ENCODE peak calls at places on chromosome 19, in five cellular contexts. Y is transverse colon, E is testis, S is mammary epithelial cell, A is breast epithelium. T is an unnamed sample.
A peak's percentile ranks its signal among the peaks of the same experiment; 100 is the strongest.

GRCh38 chr19:32373614-32374295 is 28.3 kb downstream of the ZNF507 start:
- DNase-seq in S (peak; percentile 96), A (peak; percentile 63), E (no peak), Y (peak; percentile 42), T (no peak)

GRCh38 chr19:39167461-39168257 is 29.1 kb upstream of the NCCRP1 start:
- DNase-seq in E (no peak), A (peak; percentile 71), S (peak; percentile 77), Y (peak; percentile 57), T (peak; percentile 79)

GRCh38 chr19:7605490-7606222 is 10.0 kb downstream of the CAMSAP3 start:
- DNase-seq in S (peak; percentile 16), E (peak; percentile 75), Y (no peak), A (no peak), T (no peak)

GRCh38 chr19:51750381-51751124 is 1.1 kb downstream of the FPR1 start:
- DNase-seq in Y (no peak), A (no peak), E (no peak), S (peak; percentile 86), T (no peak)

GRCh38 chr19:7725791-7726190 is 6.1 kb downstream of the CLEC4G start:
- DNase-seq in Y (no peak), A (no peak), S (no peak), E (no peak), T (no peak)

GRCh38 chr19:55255618-55256423 is 3.0 kb downstream of the PPP6R1 start:
- DNase-seq in Y (peak; percentile 42), A (no peak), E (no peak), S (peak; percentile 69), T (no peak)

GRCh38 chr19:7729831-7730285 is 2.1 kb downstream of the CLEC4G start:
- DNase-seq in S (no peak), E (no peak), Y (no peak), A (no peak), T (no peak)

GRCh38 chr19:19530423-19530804 is 1.7 kb downstream of the YJEFN3 start:
- DNase-seq in S (no peak), E (no peak), Y (no peak), A (no peak), T (peak; percentile 10)

GRCh38 chr19:5522106-5522505 is 45.6 kb downstream of the TINCR start:
- DNase-seq in Y (no peak), S (no peak), E (no peak), A (no peak), T (no peak)

GRCh38 chr19:35040826-35041547 is 534 bp upstream of the HPN start:
- DNase-seq in A (peak; percentile 86), S (no peak), E (peak; percentile 89), Y (peak; percentile 77), T (peak; percentile 93)

GRCh38 chr19:6768236-6768785 is 1.1 kb upstream of the SH2D3A start:
- DNase-seq in A (no peak), S (no peak), Y (no peak), E (no peak), T (no peak)

GRCh38 chr19:10013316-10013715 is at the start of gene RDH8:
- DNase-seq in Y (no peak), E (no peak), A (no peak), S (no peak), T (no peak)

GRCh38 chr19:35060160-35060855 is 18.8 kb downstream of the HPN start:
- DNase-seq in E (no peak), Y (no peak), A (no peak), S (no peak), T (no peak)

GRCh38 chr19:37970699-37971098 is 63.7 kb downstream of the SIPA1L3 start:
- DNase-seq in S (no peak), E (no peak), Y (no peak), A (no peak), T (no peak)

GRCh38 chr19:36225219-36225892 is 10.4 kb downstream of the ZNF146 start:
- DNase-seq in S (peak; percentile 17), E (no peak), Y (no peak), A (no peak), T (no peak)

GRCh38 chr19:2627855-2628254 is 74.6 kb downstream of the GNG7 start:
- DNase-seq in E (no peak), Y (no peak), S (peak; percentile 68), A (no peak), T (no peak)

GRCh38 chr19:55647732-55648656 is at the start of gene CCDC106:
- DNase-seq in E (peak; percentile 85), S (peak; percentile 27), Y (peak; percentile 72), A (no peak), T (peak; percentile 93)

GRCh38 chr19:10395853-10396355 is 7.4 kb downstream of the CDC37 start:
- DNase-seq in S (no peak), A (no peak), E (peak; percentile 36), Y (no peak), T (peak; percentile 78)

GRCh38 chr19:17762505-17763229 is 11.4 kb downstream of the FCHO1 start:
- DNase-seq in S (no peak), Y (peak; percentile 47), E (peak; percentile 82), A (no peak), T (no peak)

DNA sequence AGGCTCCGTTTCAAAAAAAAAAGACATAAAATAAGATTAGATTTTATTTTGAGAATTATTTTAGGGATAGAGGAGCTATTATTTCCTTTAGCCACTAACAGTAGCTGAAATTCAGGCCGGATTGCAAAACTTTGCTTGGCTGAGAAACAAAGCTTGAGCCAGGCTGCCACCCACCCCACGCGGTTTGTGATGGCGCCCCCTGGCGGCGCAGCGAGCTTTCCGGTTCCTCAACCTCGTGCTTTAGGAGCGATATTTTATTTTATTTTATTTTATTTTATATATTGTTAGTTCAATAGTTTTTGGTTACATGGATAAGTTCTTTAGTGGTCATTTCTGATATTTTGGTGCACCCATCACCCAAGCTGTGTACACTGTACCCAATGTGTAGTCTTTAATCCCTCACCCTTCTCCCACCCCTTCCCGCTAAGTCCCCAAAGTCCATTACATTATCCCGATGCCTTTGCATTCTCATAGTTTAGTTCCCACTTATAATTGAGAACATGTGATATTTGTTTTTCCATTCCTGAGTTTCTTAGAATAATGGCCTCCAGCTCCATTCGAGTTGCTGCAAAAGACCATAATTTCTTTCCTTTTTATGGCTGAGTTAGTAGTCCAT is 19.8 kb upstream of the CEACAM4 start:
- DNase-seq in E (peak; percentile 28), Y (no peak), A (no peak), S (no peak), T (peak; percentile 94)
- TF ChIP-seq CTCF in E (peak; percentile 54), Y (peak; percentile 18), A (no peak), S (peak; percentile 29), T (peak; percentile 25)

DNA sequence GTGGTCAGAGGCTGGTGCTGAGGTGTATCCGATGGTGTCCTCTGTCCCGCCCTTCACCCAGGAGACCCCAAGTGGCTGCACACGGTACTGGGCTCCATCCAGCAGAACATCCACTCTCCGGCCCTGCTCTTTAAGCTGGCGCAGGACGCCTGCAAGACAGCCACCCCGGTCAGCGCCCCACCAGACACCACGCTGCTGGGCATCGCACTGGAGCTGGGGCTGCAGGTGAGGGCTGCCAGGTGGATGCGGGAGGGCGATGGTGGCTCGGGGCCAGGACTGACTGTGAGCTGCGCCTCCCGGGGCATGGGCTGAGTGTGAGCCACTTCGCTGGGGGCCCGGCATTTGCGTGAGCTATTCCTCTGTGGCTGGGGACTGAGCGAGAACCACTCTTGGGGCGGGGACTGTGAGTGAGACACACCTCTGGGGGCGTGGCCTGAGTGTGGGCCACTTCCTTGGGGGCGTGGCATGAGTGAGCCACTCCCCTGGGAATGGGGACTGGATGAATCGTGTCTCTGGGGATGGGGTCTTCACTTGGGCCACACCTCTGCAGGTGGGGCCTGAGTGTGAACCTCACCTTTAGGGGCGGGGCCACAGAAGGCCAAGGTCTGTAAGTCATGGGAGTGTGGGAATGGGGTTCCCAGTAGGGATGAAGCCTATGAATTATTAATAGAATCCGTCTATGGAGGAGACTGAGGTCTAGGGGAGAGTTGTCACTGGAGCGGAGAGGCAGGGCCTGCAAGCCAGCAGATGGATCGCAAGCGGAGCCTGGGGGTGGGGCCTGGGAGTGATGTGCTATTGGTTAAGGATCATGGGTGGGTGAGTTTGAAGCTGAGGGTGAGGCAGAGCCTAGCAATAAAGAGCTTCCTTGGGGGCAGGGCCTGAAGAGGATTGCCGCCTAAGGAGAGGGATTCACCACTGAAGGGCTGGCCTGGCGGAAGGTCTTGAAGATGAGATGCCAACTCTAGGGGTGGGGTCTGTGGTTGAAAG is 30.5 kb downstream of the ZSWIM4 start:
- DNase-seq in E (no peak), S (no peak), Y (no peak), A (no peak), T (no peak)
- TF ChIP-seq CTCF in E (no peak), S (no peak), Y (no peak), A (no peak), T (no peak)

DNA sequence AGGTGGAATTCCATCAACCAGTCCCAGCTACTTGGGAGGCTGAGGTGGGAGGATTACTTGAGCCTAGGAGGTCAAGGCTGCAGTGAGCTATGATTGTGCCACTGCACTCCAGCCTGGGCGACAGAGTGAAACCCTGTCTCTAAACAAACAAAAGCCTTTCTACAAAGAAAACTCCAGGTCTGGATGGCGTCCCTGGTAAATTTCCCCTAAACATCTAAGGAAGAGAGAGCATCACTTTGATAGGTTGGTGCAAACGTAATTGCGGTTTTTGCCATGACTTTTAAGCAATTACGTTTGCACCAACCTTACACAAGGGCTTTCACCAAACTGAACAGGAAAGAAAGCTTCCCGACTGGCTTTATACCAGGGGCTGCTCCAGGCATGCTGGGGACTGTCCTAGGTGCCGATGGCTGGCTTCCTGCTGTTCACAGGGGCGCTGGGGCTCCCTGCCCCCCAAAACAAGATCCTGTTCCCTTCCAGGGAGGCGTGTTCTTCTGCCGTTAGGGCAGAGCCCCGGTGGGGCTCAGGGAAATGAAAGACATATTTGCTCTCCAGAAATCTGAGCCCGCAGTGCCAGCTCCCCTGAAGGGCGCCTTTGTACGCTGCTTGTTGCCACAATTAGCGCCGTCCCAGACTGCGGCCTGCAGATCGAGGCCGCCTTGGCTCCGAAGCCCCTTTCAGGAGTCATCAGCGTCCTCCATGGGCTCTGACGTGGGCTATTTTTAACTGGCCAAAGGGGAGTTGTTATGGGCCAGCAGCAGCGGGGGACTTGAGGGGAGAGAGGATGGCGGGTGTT is 38.7 kb upstream of the KLF2 start:
- DNase-seq in Y (no peak), S (no peak), E (peak; percentile 44), A (peak; percentile 27), T (no peak)
- TF ChIP-seq CTCF in Y (no peak), S (no peak), E (no peak), A (no peak), T (no peak)

GRCh38 chr19:44720945-44721344 is 22.0 kb downstream of the CEACAM16 start:
- DNase-seq in E (no peak), S (no peak), A (no peak), Y (no peak), T (no peak)

GRCh38 chr19:44722131-44723121 is 23.5 kb downstream of the CEACAM16 start:
- DNase-seq in E (no peak), S (no peak), Y (no peak), A (no peak), T (peak; percentile 62)

GRCh38 chr19:44717603-44718002 is 18.7 kb downstream of the CEACAM16 start:
- DNase-seq in Y (no peak), A (no peak), E (no peak), S (no peak), T (no peak)

GRCh38 chr19:44719262-44719701 is 20.3 kb downstream of the CEACAM16 start:
- DNase-seq in Y (no peak), E (no peak), S (no peak), A (no peak), T (no peak)

GRCh38 chr19:44718441-44719261 is 19.7 kb downstream of the CEACAM16 start:
- DNase-seq in A (peak; percentile 54), Y (peak; percentile 81), E (peak; percentile 82), S (no peak), T (peak; percentile 73)
- TF ChIP-seq CTCF in A (peak; percentile 8), Y (no peak), E (no peak), S (no peak), T (no peak)